ENCODE peak calls at places on chromosomes 1 and 21, in ten cellular contexts. One of them, this sample, is unnamed.

GRCh38 chr1:200294241-200294640 is 115.6 kb downstream of the ZNF281 start:
- DNase-seq in retinal pigment epithelial cell: no peak
- DNase-seq in AG10803: no peak
- DNase-seq in EL: no peak
- DNase-seq in SW480: no peak
- DNase-seq in CD8-positive, alpha-beta memory T cell: no peak
- DNase-seq in NT2/D1: no peak
- DNase-seq in fibroblast of pulmonary artery: no peak
- DNase-seq in activated CD4-positive, alpha-beta T cell treated with anti-CD3 and anti-CD28 coated beads for 36 hours: no peak
- DNase-seq in ELF-1: no peak
- DNase-seq in this sample: no peak

GRCh38 chr1:101308001-101308659 is 71.3 kb downstream of the S1PR1 start:
- DNase-seq in retinal pigment epithelial cell: no peak
- DNase-seq in AG10803: no peak
- DNase-seq in EL: no peak
- DNase-seq in SW480: no peak
- DNase-seq in CD8-positive, alpha-beta memory T cell: no peak
- DNase-seq in NT2/D1: no peak
- DNase-seq in fibroblast of pulmonary artery: no peak
- DNase-seq in activated CD4-positive, alpha-beta T cell treated with anti-CD3 and anti-CD28 coated beads for 36 hours: no peak
- DNase-seq in ELF-1: peak; percentile 8
- DNase-seq in this sample: no peak

GRCh38 chr1:173503391-173503790 is 26.3 kb downstream of the PRDX6 start:
- DNase-seq in retinal pigment epithelial cell: no peak
- DNase-seq in AG10803: peak; percentile 51
- DNase-seq in EL: peak; percentile 37
- DNase-seq in SW480: no peak
- DNase-seq in CD8-positive, alpha-beta memory T cell: no peak
- DNase-seq in NT2/D1: no peak
- DNase-seq in fibroblast of pulmonary artery: peak; percentile 46
- DNase-seq in activated CD4-positive, alpha-beta T cell treated with anti-CD3 and anti-CD28 coated beads for 36 hours: no peak
- DNase-seq in ELF-1: no peak
- DNase-seq in this sample: no peak

GRCh38 chr1:162892916-162893714 is 32.1 kb upstream of the CCDC190 start:
- DNase-seq in retinal pigment epithelial cell: no peak
- DNase-seq in AG10803: peak; percentile 38
- DNase-seq in EL: no peak
- DNase-seq in SW480: peak; percentile 74
- DNase-seq in CD8-positive, alpha-beta memory T cell: no peak
- DNase-seq in NT2/D1: no peak
- DNase-seq in fibroblast of pulmonary artery: peak; percentile 74
- DNase-seq in activated CD4-positive, alpha-beta T cell treated with anti-CD3 and anti-CD28 coated beads for 36 hours: no peak
- DNase-seq in ELF-1: peak; percentile 29
- DNase-seq in this sample: no peak

GRCh38 chr1:65458730-65459396 is 38.4 kb downstream of the LEPR start:
- DNase-seq in retinal pigment epithelial cell: no peak
- DNase-seq in AG10803: peak; percentile 57
- DNase-seq in EL: no peak
- DNase-seq in SW480: no peak
- DNase-seq in CD8-positive, alpha-beta memory T cell: no peak
- DNase-seq in NT2/D1: no peak
- DNase-seq in fibroblast of pulmonary artery: peak; percentile 33
- DNase-seq in activated CD4-positive, alpha-beta T cell treated with anti-CD3 and anti-CD28 coated beads for 36 hours: no peak
- DNase-seq in ELF-1: no peak
- DNase-seq in this sample: no peak

GRCh38 chr1:19205403-19205802 is 4.7 kb downstream of the UBR4 start:
- DNase-seq in retinal pigment epithelial cell: no peak
- DNase-seq in AG10803: no peak
- DNase-seq in EL: no peak
- DNase-seq in SW480: no peak
- DNase-seq in CD8-positive, alpha-beta memory T cell: no peak
- DNase-seq in NT2/D1: no peak
- DNase-seq in fibroblast of pulmonary artery: no peak
- DNase-seq in activated CD4-positive, alpha-beta T cell treated with anti-CD3 and anti-CD28 coated beads for 36 hours: no peak
- DNase-seq in ELF-1: no peak
- DNase-seq in this sample: no peak

GRCh38 chr1:27517305-27517704 is 27.3 kb upstream of the WASF2 start:
- DNase-seq in retinal pigment epithelial cell: no peak
- DNase-seq in AG10803: no peak
- DNase-seq in EL: no peak
- DNase-seq in SW480: no peak
- DNase-seq in CD8-positive, alpha-beta memory T cell: no peak
- DNase-seq in NT2/D1: no peak
- DNase-seq in fibroblast of pulmonary artery: no peak
- DNase-seq in activated CD4-positive, alpha-beta T cell treated with anti-CD3 and anti-CD28 coated beads for 36 hours: no peak
- DNase-seq in ELF-1: no peak
- DNase-seq in this sample: no peak

GRCh38 chr1:65924471-65924870 is 131.8 kb downstream of the PDE4B start:
- DNase-seq in retinal pigment epithelial cell: peak; percentile 71
- DNase-seq in AG10803: peak; percentile 65
- DNase-seq in EL: peak; percentile 64
- DNase-seq in SW480: no peak
- DNase-seq in CD8-positive, alpha-beta memory T cell: no peak
- DNase-seq in NT2/D1: no peak
- DNase-seq in fibroblast of pulmonary artery: peak; percentile 64
- DNase-seq in activated CD4-positive, alpha-beta T cell treated with anti-CD3 and anti-CD28 coated beads for 36 hours: no peak
- DNase-seq in ELF-1: no peak
- DNase-seq in this sample: no peak

GRCh38 chr1:81004011-81004410 is 796.7 kb upstream of the ADGRL2 start:
- DNase-seq in retinal pigment epithelial cell: no peak
- DNase-seq in AG10803: no peak
- DNase-seq in EL: no peak
- DNase-seq in SW480: no peak
- DNase-seq in CD8-positive, alpha-beta memory T cell: no peak
- DNase-seq in NT2/D1: no peak
- DNase-seq in fibroblast of pulmonary artery: no peak
- DNase-seq in activated CD4-positive, alpha-beta T cell treated with anti-CD3 and anti-CD28 coated beads for 36 hours: no peak
- DNase-seq in ELF-1: no peak
- DNase-seq in this sample: no peak

GRCh38 chr1:7516341-7516740 is 254.8 kb upstream of the VAMP3 start:
- DNase-seq in retinal pigment epithelial cell: no peak
- DNase-seq in AG10803: peak; percentile 31
- DNase-seq in EL: peak; percentile 25
- DNase-seq in SW480: peak; percentile 14
- DNase-seq in CD8-positive, alpha-beta memory T cell: no peak
- DNase-seq in NT2/D1: peak; percentile 36
- DNase-seq in fibroblast of pulmonary artery: peak; percentile 6
- DNase-seq in activated CD4-positive, alpha-beta T cell treated with anti-CD3 and anti-CD28 coated beads for 36 hours: no peak
- DNase-seq in ELF-1: no peak
- DNase-seq in this sample: peak; percentile 86

GRCh38 chr21:46029201-46029924 is 47.8 kb downstream of the COL6A1 start:
- DNase-seq in retinal pigment epithelial cell: no peak
- DNase-seq in AG10803: no peak
- DNase-seq in EL: no peak
- DNase-seq in SW480: no peak
- DNase-seq in CD8-positive, alpha-beta memory T cell: no peak
- DNase-seq in NT2/D1: no peak
- DNase-seq in fibroblast of pulmonary artery: peak; percentile 14
- DNase-seq in activated CD4-positive, alpha-beta T cell treated with anti-CD3 and anti-CD28 coated beads for 36 hours: no peak
- DNase-seq in ELF-1: no peak
- DNase-seq in this sample: no peak

GRCh38 chr1:198556969-198557368 is 16.5 kb upstream of the ATP6V1G3 start:
- DNase-seq in retinal pigment epithelial cell: no peak
- DNase-seq in AG10803: peak; percentile 86
- DNase-seq in EL: peak; percentile 14
- DNase-seq in SW480: peak; percentile 9
- DNase-seq in CD8-positive, alpha-beta memory T cell: peak; percentile 86
- DNase-seq in NT2/D1: no peak
- DNase-seq in fibroblast of pulmonary artery: no peak
- DNase-seq in activated CD4-positive, alpha-beta T cell treated with anti-CD3 and anti-CD28 coated beads for 36 hours: peak; percentile 71
- DNase-seq in ELF-1: no peak
- DNase-seq in this sample: no peak

This sample was measured in H7.